ENCODE peak calls at places on chromosomes 2 and 18, in five cellular contexts. One of them, this sample, is unnamed.

GRCh38 chr2:29239209-29239960 is 124.2 kb downstream of the CLIP4 start:
- DNase-seq in foreskin keratinocyte: no peak
- DNase-seq in RWPE1: no peak
- DNase-seq in epithelial cell of esophagus: no peak
- DNase-seq in bronchial epithelial cell: no peak
- DNase-seq in this sample: no peak

GRCh38 chr2:232315049-232315922 is 63.3 kb upstream of the ALPP start:
- DNase-seq in epithelial cell of esophagus: peak; percentile 97
- DNase-seq in foreskin keratinocyte: peak; percentile 97
- DNase-seq in bronchial epithelial cell: peak; percentile 93
- DNase-seq in RWPE1: peak; percentile 82
- DNase-seq in this sample: no peak

GRCh38 chr2:179239194-179239593 is 25.4 kb downstream of the SESTD1 start:
- DNase-seq in RWPE1: peak; percentile 58
- DNase-seq in foreskin keratinocyte: peak; percentile 64
- DNase-seq in bronchial epithelial cell: peak; percentile 77
- DNase-seq in epithelial cell of esophagus: peak; percentile 73
- DNase-seq in this sample: no peak

GRCh38 chr18:72799106-72799505 is 68.7 kb downstream of the NETO1 start:
- DNase-seq in foreskin keratinocyte: peak; percentile 58
- DNase-seq in RWPE1: peak; percentile 1
- DNase-seq in bronchial epithelial cell: peak; percentile 22
- DNase-seq in epithelial cell of esophagus: peak; percentile 57
- DNase-seq in this sample: no peak

GRCh38 chr2:2516386-2516785 is 185.3 kb upstream of the MYT1L start:
- DNase-seq in bronchial epithelial cell: no peak
- DNase-seq in foreskin keratinocyte: no peak
- DNase-seq in epithelial cell of esophagus: no peak
- DNase-seq in RWPE1: no peak
- DNase-seq in this sample: no peak

GRCh38 chr2:42862669-42863185 is 70.3 kb upstream of the HAAO start:
- DNase-seq in foreskin keratinocyte: no peak
- DNase-seq in bronchial epithelial cell: no peak
- DNase-seq in RWPE1: no peak
- DNase-seq in epithelial cell of esophagus: no peak
- DNase-seq in this sample: no peak

GRCh38 chr2:164898475-164898874 is 56.9 kb downstream of the SLC38A11 start:
- DNase-seq in RWPE1: no peak
- DNase-seq in bronchial epithelial cell: peak; percentile 73
- DNase-seq in foreskin keratinocyte: peak; percentile 76
- DNase-seq in epithelial cell of esophagus: peak; percentile 69
- DNase-seq in this sample: no peak

GRCh38 chr2:27347641-27348040 is 8.9 kb downstream of the GTF3C2 start:
- DNase-seq in epithelial cell of esophagus: no peak
- DNase-seq in RWPE1: no peak
- DNase-seq in bronchial epithelial cell: no peak
- DNase-seq in foreskin keratinocyte: no peak
- DNase-seq in this sample: no peak

GRCh38 chr2:95075440-95075885 is 46.1 kb downstream of the MRPS5 start:
- DNase-seq in bronchial epithelial cell: no peak
- DNase-seq in RWPE1: no peak
- DNase-seq in foreskin keratinocyte: no peak
- DNase-seq in epithelial cell of esophagus: no peak
- DNase-seq in this sample: no peak

GRCh38 chr2:102473020-102473419 is at the start of gene SLC9A4:
- DNase-seq in epithelial cell of esophagus: peak; percentile 59
- DNase-seq in RWPE1: peak; percentile 32
- DNase-seq in foreskin keratinocyte: peak; percentile 38
- DNase-seq in bronchial epithelial cell: peak; percentile 55
- DNase-seq in this sample: peak; percentile 27

GRCh38 chr2:113257511-113258264 is 21.0 kb downstream of the PAX8 start:
- DNase-seq in bronchial epithelial cell: no peak
- DNase-seq in foreskin keratinocyte: no peak
- DNase-seq in RWPE1: no peak
- DNase-seq in epithelial cell of esophagus: no peak
- DNase-seq in this sample: no peak

GRCh38 chr2:105609756-105610397 is 134.8 kb upstream of the NCK2 start:
- DNase-seq in foreskin keratinocyte: no peak
- DNase-seq in bronchial epithelial cell: no peak
- DNase-seq in RWPE1: no peak
- DNase-seq in epithelial cell of esophagus: no peak
- DNase-seq in this sample: no peak

DNA sequence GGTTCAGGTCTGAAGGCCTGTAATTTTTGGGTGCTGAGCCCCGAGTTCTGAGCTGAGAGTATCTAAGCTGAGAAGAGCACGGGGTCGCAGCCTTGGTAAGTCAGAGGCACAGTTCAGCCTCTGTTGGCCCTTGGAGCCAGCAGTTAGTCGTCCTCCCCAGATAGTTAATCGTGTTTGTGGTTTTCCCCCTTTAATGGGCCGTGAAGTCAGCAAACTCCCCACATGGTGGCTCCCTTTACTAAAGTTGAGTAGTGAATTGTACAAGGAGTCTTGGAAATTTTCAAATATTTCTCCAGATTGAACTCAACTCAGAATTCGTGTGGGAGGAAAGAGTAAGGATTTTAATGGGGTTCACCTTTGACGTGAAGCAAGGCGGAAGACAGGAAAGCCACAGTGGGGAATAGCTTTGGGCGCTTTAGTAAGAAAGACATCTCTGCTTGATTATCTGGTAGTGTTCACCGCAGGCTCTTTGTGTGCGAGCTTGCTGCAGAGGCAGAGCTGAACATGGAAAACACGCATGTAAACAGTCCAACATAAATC is 2.4 kb upstream of the ADCYAP1 start:
- DNase-seq in foreskin keratinocyte: no peak
- DNase-seq in bronchial epithelial cell: no peak
- DNase-seq in RWPE1: no peak
- DNase-seq in epithelial cell of esophagus: no peak
- DNase-seq in this sample: no peak
- TF ChIP-seq CTCF in foreskin keratinocyte: no peak
- TF ChIP-seq CTCF in bronchial epithelial cell: no peak
- TF ChIP-seq CTCF in RWPE1: no peak
- TF ChIP-seq CTCF in epithelial cell of esophagus: no peak
- TF ChIP-seq CTCF in this sample: peak; percentile 30

DNA sequence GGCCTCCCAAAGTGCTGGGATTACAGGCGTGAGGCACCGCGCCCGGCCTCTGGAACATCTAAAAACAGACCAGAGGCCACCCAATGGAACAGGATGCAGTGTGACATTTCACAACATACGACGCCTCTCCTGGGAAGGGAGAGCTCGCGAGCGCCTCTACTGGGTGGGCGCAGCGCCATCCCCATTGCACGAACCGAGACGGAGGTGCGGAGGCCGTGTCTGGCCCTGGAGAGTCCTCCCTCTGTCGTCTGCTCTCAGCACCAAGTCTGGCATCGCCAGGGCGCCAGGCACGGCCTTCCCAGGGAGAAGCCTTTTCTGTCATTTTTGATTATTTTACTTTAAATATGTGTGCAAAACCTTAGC is 9.4 kb upstream of the GBX2 start:
- DNase-seq in epithelial cell of esophagus: peak; percentile 45
- DNase-seq in RWPE1: no peak
- DNase-seq in foreskin keratinocyte: peak; percentile 50
- DNase-seq in bronchial epithelial cell: no peak
- DNase-seq in this sample: no peak
- TF ChIP-seq CTCF in epithelial cell of esophagus: peak; percentile 51
- TF ChIP-seq CTCF in RWPE1: no peak
- TF ChIP-seq CTCF in foreskin keratinocyte: peak; percentile 48
- TF ChIP-seq CTCF in bronchial epithelial cell: peak; percentile 55
- TF ChIP-seq CTCF in this sample: no peak

GRCh38 chr2:224360801-224361251 is 41.1 kb downstream of the FAM124B start:
- DNase-seq in epithelial cell of esophagus: peak; percentile 40
- DNase-seq in bronchial epithelial cell: peak; percentile 69
- DNase-seq in RWPE1: peak; percentile 45
- DNase-seq in foreskin keratinocyte: peak; percentile 37
- DNase-seq in this sample: peak; percentile 28

GRCh38 chr2:224357098-224357901 is 44.6 kb downstream of the FAM124B start:
- DNase-seq in RWPE1: peak; percentile 62
- DNase-seq in bronchial epithelial cell: peak; percentile 71
- DNase-seq in epithelial cell of esophagus: peak; percentile 75
- DNase-seq in foreskin keratinocyte: peak; percentile 30
- DNase-seq in this sample: peak; percentile 44

GRCh38 chr2:224362094-224362493 is 39.8 kb downstream of the FAM124B start:
- DNase-seq in epithelial cell of esophagus: no peak
- DNase-seq in foreskin keratinocyte: no peak
- DNase-seq in bronchial epithelial cell: no peak
- DNase-seq in RWPE1: no peak
- DNase-seq in this sample: no peak

GRCh38 chr2:224363281-224363680 is 38.6 kb downstream of the FAM124B start:
- DNase-seq in RWPE1: no peak
- DNase-seq in foreskin keratinocyte: no peak
- DNase-seq in bronchial epithelial cell: no peak
- DNase-seq in epithelial cell of esophagus: no peak
- DNase-seq in this sample: no peak

GRCh38 chr2:224359569-224359968 is 42.3 kb downstream of the FAM124B start:
- DNase-seq in bronchial epithelial cell: no peak
- DNase-seq in epithelial cell of esophagus: no peak
- DNase-seq in RWPE1: no peak
- DNase-seq in foreskin keratinocyte: no peak
- DNase-seq in this sample: no peak
- TF ChIP-seq CTCF in bronchial epithelial cell: peak; percentile 14
- TF ChIP-seq CTCF in epithelial cell of esophagus: peak; percentile 20
- TF ChIP-seq CTCF in RWPE1: no peak
- TF ChIP-seq CTCF in foreskin keratinocyte: peak; percentile 46
- TF ChIP-seq CTCF in this sample: peak; percentile 21

GRCh38 chr2:35784777-35785176 is 570.8 kb upstream of the CRIM1 start:
- DNase-seq in foreskin keratinocyte: no peak
- DNase-seq in bronchial epithelial cell: no peak
- DNase-seq in epithelial cell of esophagus: no peak
- DNase-seq in RWPE1: no peak
- DNase-seq in this sample: no peak

GRCh38 chr2:35788543-35788942 is 567.0 kb upstream of the CRIM1 start:
- DNase-seq in bronchial epithelial cell: no peak
- DNase-seq in RWPE1: no peak
- DNase-seq in foreskin keratinocyte: no peak
- DNase-seq in epithelial cell of esophagus: no peak
- DNase-seq in this sample: no peak

GRCh38 chr2:35785564-35785963 is 570.0 kb upstream of the CRIM1 start:
- DNase-seq in RWPE1: no peak
- DNase-seq in epithelial cell of esophagus: no peak
- DNase-seq in bronchial epithelial cell: no peak
- DNase-seq in foreskin keratinocyte: no peak
- DNase-seq in this sample: no peak

GRCh38 chr2:35790292-35790691 is 565.3 kb upstream of the CRIM1 start:
- DNase-seq in epithelial cell of esophagus: peak; percentile 85
- DNase-seq in RWPE1: no peak
- DNase-seq in bronchial epithelial cell: peak; percentile 91
- DNase-seq in foreskin keratinocyte: peak; percentile 85
- DNase-seq in this sample: no peak

GRCh38 chr2:35787302-35788031 is 568.1 kb upstream of the CRIM1 start:
- DNase-seq in foreskin keratinocyte: peak; percentile 64
- DNase-seq in bronchial epithelial cell: peak; percentile 82
- DNase-seq in epithelial cell of esophagus: peak; percentile 68
- DNase-seq in RWPE1: no peak
- DNase-seq in this sample: no peak
- TF ChIP-seq CTCF in foreskin keratinocyte: no peak
- TF ChIP-seq CTCF in bronchial epithelial cell: no peak
- TF ChIP-seq CTCF in epithelial cell of esophagus: no peak
- TF ChIP-seq CTCF in RWPE1: no peak
- TF ChIP-seq CTCF in this sample: no peak